ENCODE peak calls at places on chromosome 19, in five cellular contexts. One of them, this sample, is unnamed.

GRCh38 chr19:55442372-55443044 is 592 bp downstream of the SHISA7 start:
- DNase-seq in activated naive CD8-positive, alpha-beta T cell treated with anti-CD3 and anti-CD28 coated beads for 36 hours: no peak
- DNase-seq in lower leg skin: no peak
- DNase-seq in activated CD4-positive, alpha-beta T cell treated with anti-CD3 and anti-CD28 coated beads for 4 hours: no peak
- DNase-seq in sciatic nerve: no peak
- DNase-seq in this sample: no peak

GRCh38 chr19:3494051-3494450 is 6.4 kb downstream of the DOHH start:
- DNase-seq in activated naive CD8-positive, alpha-beta T cell treated with anti-CD3 and anti-CD28 coated beads for 36 hours: peak
- DNase-seq in lower leg skin: peak
- DNase-seq in activated CD4-positive, alpha-beta T cell treated with anti-CD3 and anti-CD28 coated beads for 4 hours: no peak
- DNase-seq in sciatic nerve: no peak
- DNase-seq in this sample: no peak

GRCh38 chr19:9953802-9954542 is 17.7 kb upstream of the OLFM2 start:
- DNase-seq in activated naive CD8-positive, alpha-beta T cell treated with anti-CD3 and anti-CD28 coated beads for 36 hours: no peak
- DNase-seq in lower leg skin: no peak
- DNase-seq in activated CD4-positive, alpha-beta T cell treated with anti-CD3 and anti-CD28 coated beads for 4 hours: no peak
- DNase-seq in sciatic nerve: no peak
- DNase-seq in this sample: no peak

GRCh38 chr19:40438284-40438683 is 5.9 kb downstream of the SERTAD3 start:
- DNase-seq in activated naive CD8-positive, alpha-beta T cell treated with anti-CD3 and anti-CD28 coated beads for 36 hours: no peak
- DNase-seq in lower leg skin: no peak
- DNase-seq in activated CD4-positive, alpha-beta T cell treated with anti-CD3 and anti-CD28 coated beads for 4 hours: no peak
- DNase-seq in sciatic nerve: no peak
- DNase-seq in this sample: no peak

GRCh38 chr19:27794444-27795042 is 1418.4 kb downstream of the UQCRFS1 start:
- DNase-seq in activated naive CD8-positive, alpha-beta T cell treated with anti-CD3 and anti-CD28 coated beads for 36 hours: peak
- DNase-seq in lower leg skin: no peak
- DNase-seq in activated CD4-positive, alpha-beta T cell treated with anti-CD3 and anti-CD28 coated beads for 4 hours: no peak
- DNase-seq in sciatic nerve: no peak
- DNase-seq in this sample: no peak

GRCh38 chr19:507286-508203 is at the start of gene TPGS1:
- DNase-seq in activated naive CD8-positive, alpha-beta T cell treated with anti-CD3 and anti-CD28 coated beads for 36 hours: peak
- DNase-seq in lower leg skin: peak
- DNase-seq in activated CD4-positive, alpha-beta T cell treated with anti-CD3 and anti-CD28 coated beads for 4 hours: peak
- DNase-seq in sciatic nerve: peak
- DNase-seq in this sample: peak

GRCh38 chr19:35524181-35524838 is 3.8 kb downstream of the SBSN start:
- DNase-seq in activated naive CD8-positive, alpha-beta T cell treated with anti-CD3 and anti-CD28 coated beads for 36 hours: no peak
- DNase-seq in lower leg skin: no peak
- DNase-seq in activated CD4-positive, alpha-beta T cell treated with anti-CD3 and anti-CD28 coated beads for 4 hours: no peak
- DNase-seq in sciatic nerve: no peak
- DNase-seq in this sample: no peak

GRCh38 chr19:29858000-29858596 is 46.3 kb downstream of the CCNE1 start:
- DNase-seq in activated naive CD8-positive, alpha-beta T cell treated with anti-CD3 and anti-CD28 coated beads for 36 hours: peak
- DNase-seq in lower leg skin: no peak
- DNase-seq in activated CD4-positive, alpha-beta T cell treated with anti-CD3 and anti-CD28 coated beads for 4 hours: peak
- DNase-seq in sciatic nerve: no peak
- DNase-seq in this sample: no peak

GRCh38 chr19:42267644-42268141 is 1.4 kb upstream of the CIC start:
- DNase-seq in activated naive CD8-positive, alpha-beta T cell treated with anti-CD3 and anti-CD28 coated beads for 36 hours: no peak
- DNase-seq in lower leg skin: no peak
- DNase-seq in activated CD4-positive, alpha-beta T cell treated with anti-CD3 and anti-CD28 coated beads for 4 hours: no peak
- DNase-seq in sciatic nerve: no peak
- DNase-seq in this sample: peak

GRCh38 chr19:7699422-7700127 is 2.4 kb downstream of the FCER2 start:
- DNase-seq in activated naive CD8-positive, alpha-beta T cell treated with anti-CD3 and anti-CD28 coated beads for 36 hours: peak
- DNase-seq in lower leg skin: no peak
- DNase-seq in activated CD4-positive, alpha-beta T cell treated with anti-CD3 and anti-CD28 coated beads for 4 hours: no peak
- DNase-seq in sciatic nerve: peak
- DNase-seq in this sample: no peak

GRCh38 chr19:40590464-40591265 is 10.5 kb upstream of the LTBP4 start:
- DNase-seq in activated naive CD8-positive, alpha-beta T cell treated with anti-CD3 and anti-CD28 coated beads for 36 hours: no peak
- DNase-seq in lower leg skin: no peak
- DNase-seq in activated CD4-positive, alpha-beta T cell treated with anti-CD3 and anti-CD28 coated beads for 4 hours: no peak
- DNase-seq in sciatic nerve: no peak
- DNase-seq in this sample: no peak

GRCh38 chr19:51450730-51451307 is 7.4 kb downstream of the SIGLEC8 start:
- DNase-seq in activated naive CD8-positive, alpha-beta T cell treated with anti-CD3 and anti-CD28 coated beads for 36 hours: no peak
- DNase-seq in lower leg skin: no peak
- DNase-seq in activated CD4-positive, alpha-beta T cell treated with anti-CD3 and anti-CD28 coated beads for 4 hours: peak
- DNase-seq in sciatic nerve: no peak
- DNase-seq in this sample: no peak

GRCh38 chr19:29017788-29018187 is 195.2 kb downstream of the UQCRFS1 start:
- DNase-seq in activated naive CD8-positive, alpha-beta T cell treated with anti-CD3 and anti-CD28 coated beads for 36 hours: no peak
- DNase-seq in lower leg skin: no peak
- DNase-seq in activated CD4-positive, alpha-beta T cell treated with anti-CD3 and anti-CD28 coated beads for 4 hours: no peak
- DNase-seq in sciatic nerve: no peak
- DNase-seq in this sample: no peak

GRCh38 chr19:39112338-39112890 is 13.2 kb upstream of the PAK4 start:
- DNase-seq in activated naive CD8-positive, alpha-beta T cell treated with anti-CD3 and anti-CD28 coated beads for 36 hours: no peak
- DNase-seq in lower leg skin: no peak
- DNase-seq in activated CD4-positive, alpha-beta T cell treated with anti-CD3 and anti-CD28 coated beads for 4 hours: no peak
- DNase-seq in sciatic nerve: no peak
- DNase-seq in this sample: no peak

GRCh38 chr19:39816287-39817048 is 17.5 kb downstream of the DYRK1B start:
- DNase-seq in activated naive CD8-positive, alpha-beta T cell treated with anti-CD3 and anti-CD28 coated beads for 36 hours: no peak
- DNase-seq in lower leg skin: no peak
- DNase-seq in activated CD4-positive, alpha-beta T cell treated with anti-CD3 and anti-CD28 coated beads for 4 hours: no peak
- DNase-seq in sciatic nerve: no peak
- DNase-seq in this sample: no peak

GRCh38 chr19:850221-850978 is 1.7 kb upstream of the ELANE start:
- DNase-seq in activated naive CD8-positive, alpha-beta T cell treated with anti-CD3 and anti-CD28 coated beads for 36 hours: no peak
- DNase-seq in lower leg skin: peak
- DNase-seq in activated CD4-positive, alpha-beta T cell treated with anti-CD3 and anti-CD28 coated beads for 4 hours: no peak
- DNase-seq in sciatic nerve: peak
- DNase-seq in this sample: peak

GRCh38 chr19:40331052-40331451 is 17.1 kb downstream of the C19orf47 start:
- DNase-seq in activated naive CD8-positive, alpha-beta T cell treated with anti-CD3 and anti-CD28 coated beads for 36 hours: no peak
- DNase-seq in lower leg skin: no peak
- DNase-seq in activated CD4-positive, alpha-beta T cell treated with anti-CD3 and anti-CD28 coated beads for 4 hours: no peak
- DNase-seq in sciatic nerve: no peak
- DNase-seq in this sample: no peak

GRCh38 chr19:19721896-19722295 is 11.0 kb downstream of the ZNF14 start:
- DNase-seq in activated naive CD8-positive, alpha-beta T cell treated with anti-CD3 and anti-CD28 coated beads for 36 hours: no peak
- DNase-seq in lower leg skin: no peak
- DNase-seq in activated CD4-positive, alpha-beta T cell treated with anti-CD3 and anti-CD28 coated beads for 4 hours: no peak
- DNase-seq in sciatic nerve: no peak
- DNase-seq in this sample: no peak

GRCh38 chr19:1910169-1910568 is 5.0 kb downstream of the ADAT3 start:
- DNase-seq in activated naive CD8-positive, alpha-beta T cell treated with anti-CD3 and anti-CD28 coated beads for 36 hours: no peak
- DNase-seq in lower leg skin: no peak
- DNase-seq in activated CD4-positive, alpha-beta T cell treated with anti-CD3 and anti-CD28 coated beads for 4 hours: no peak
- DNase-seq in sciatic nerve: no peak
- DNase-seq in this sample: no peak

GRCh38 chr19:29840066-29840950 is 28.5 kb downstream of the CCNE1 start:
- DNase-seq in activated naive CD8-positive, alpha-beta T cell treated with anti-CD3 and anti-CD28 coated beads for 36 hours: no peak
- DNase-seq in lower leg skin: no peak
- DNase-seq in activated CD4-positive, alpha-beta T cell treated with anti-CD3 and anti-CD28 coated beads for 4 hours: no peak
- DNase-seq in sciatic nerve: no peak
- DNase-seq in this sample: no peak

GRCh38 chr19:30464162-30464561 is 92.0 kb downstream of the ZNF536 start:
- DNase-seq in activated naive CD8-positive, alpha-beta T cell treated with anti-CD3 and anti-CD28 coated beads for 36 hours: no peak
- DNase-seq in lower leg skin: no peak
- DNase-seq in activated CD4-positive, alpha-beta T cell treated with anti-CD3 and anti-CD28 coated beads for 4 hours: no peak
- DNase-seq in sciatic nerve: no peak
- DNase-seq in this sample: no peak

GRCh38 chr19:42081584-42082258 is 5.8 kb downstream of the ZNF574 start:
- DNase-seq in activated naive CD8-positive, alpha-beta T cell treated with anti-CD3 and anti-CD28 coated beads for 36 hours: no peak
- DNase-seq in lower leg skin: no peak
- DNase-seq in activated CD4-positive, alpha-beta T cell treated with anti-CD3 and anti-CD28 coated beads for 4 hours: no peak
- DNase-seq in sciatic nerve: no peak
- DNase-seq in this sample: no peak

GRCh38 chr19:35048911-35049411 is 7.4 kb downstream of the HPN start:
- DNase-seq in activated naive CD8-positive, alpha-beta T cell treated with anti-CD3 and anti-CD28 coated beads for 36 hours: no peak
- DNase-seq in lower leg skin: no peak
- DNase-seq in activated CD4-positive, alpha-beta T cell treated with anti-CD3 and anti-CD28 coated beads for 4 hours: no peak
- DNase-seq in sciatic nerve: no peak
- DNase-seq in this sample: no peak

GRCh38 chr19:14337510-14337909 is 43.7 kb upstream of the ADGRE5 start:
- DNase-seq in activated naive CD8-positive, alpha-beta T cell treated with anti-CD3 and anti-CD28 coated beads for 36 hours: peak
- DNase-seq in lower leg skin: no peak
- DNase-seq in activated CD4-positive, alpha-beta T cell treated with anti-CD3 and anti-CD28 coated beads for 4 hours: peak
- DNase-seq in sciatic nerve: no peak
- DNase-seq in this sample: no peak

GRCh38 chr19:30719991-30720329 is 347.8 kb downstream of the ZNF536 start:
- DNase-seq in activated naive CD8-positive, alpha-beta T cell treated with anti-CD3 and anti-CD28 coated beads for 36 hours: no peak
- DNase-seq in lower leg skin: peak
- DNase-seq in activated CD4-positive, alpha-beta T cell treated with anti-CD3 and anti-CD28 coated beads for 4 hours: no peak
- DNase-seq in sciatic nerve: no peak
- DNase-seq in this sample: peak

GRCh38 chr19:54439174-54439851 is 9.7 kb upstream of the LENG8 start:
- DNase-seq in activated naive CD8-positive, alpha-beta T cell treated with anti-CD3 and anti-CD28 coated beads for 36 hours: peak
- DNase-seq in lower leg skin: no peak
- DNase-seq in activated CD4-positive, alpha-beta T cell treated with anti-CD3 and anti-CD28 coated beads for 4 hours: no peak
- DNase-seq in sciatic nerve: no peak
- DNase-seq in this sample: no peak

GRCh38 chr19:11191934-11192333 is 5.4 kb downstream of the KANK2 start:
- DNase-seq in activated naive CD8-positive, alpha-beta T cell treated with anti-CD3 and anti-CD28 coated beads for 36 hours: no peak
- DNase-seq in lower leg skin: no peak
- DNase-seq in activated CD4-positive, alpha-beta T cell treated with anti-CD3 and anti-CD28 coated beads for 4 hours: no peak
- DNase-seq in sciatic nerve: no peak
- DNase-seq in this sample: no peak

GRCh38 chr19:737591-738093 is 13.3 kb upstream of the MISP start:
- DNase-seq in activated naive CD8-positive, alpha-beta T cell treated with anti-CD3 and anti-CD28 coated beads for 36 hours: peak
- DNase-seq in lower leg skin: no peak
- DNase-seq in activated CD4-positive, alpha-beta T cell treated with anti-CD3 and anti-CD28 coated beads for 4 hours: peak
- DNase-seq in sciatic nerve: no peak
- DNase-seq in this sample: no peak

GRCh38 chr19:54096642-54097106 is 3.9 kb downstream of the OSCAR start:
- DNase-seq in activated naive CD8-positive, alpha-beta T cell treated with anti-CD3 and anti-CD28 coated beads for 36 hours: no peak
- DNase-seq in lower leg skin: no peak
- DNase-seq in activated CD4-positive, alpha-beta T cell treated with anti-CD3 and anti-CD28 coated beads for 4 hours: no peak
- DNase-seq in sciatic nerve: no peak
- DNase-seq in this sample: no peak

This sample was measured in uterus.